ENCODE peak calls at places on chromosomes 11 and 22, in nine cellular contexts. T, A, E, Z, J, O, Q, D and I are unnamed samples.

GRCh38 chr11:134861490-134862107 is 449.6 kb upstream of the B3GAT1 start:
- DNase-seq in T (no peak), A (no peak), E (no peak), Z (no peak), J (no peak), O (no peak), Q (no peak), D (no peak), I (no peak)

GRCh38 chr22:25696763-25697710 is 45.0 kb upstream of the MYO18B start:
- DNase-seq in T (peak), A (no peak), E (no peak), Z (peak), J (no peak), O (no peak), Q (no peak), D (no peak), I (no peak)

GRCh38 chr11:60951909-60952741 is at the start of gene SLC15A3:
- DNase-seq in T (no peak), A (no peak), E (peak), Z (no peak), J (peak), O (peak), Q (peak), D (no peak), I (peak)

GRCh38 chr11:68042219-68043028 is 3.6 kb downstream of the TCIRG1 start:
- DNase-seq in T (peak), A (no peak), E (no peak), Z (no peak), J (no peak), O (peak), Q (no peak), D (no peak), I (no peak)

GRCh38 chr11:11454671-11455223 is 101.7 kb upstream of the CSNK2A3 start:
- DNase-seq in T (no peak), A (no peak), E (no peak), Z (no peak), J (no peak), O (no peak), Q (no peak), D (no peak), I (no peak)

GRCh38 chr11:77250881-77251640 is 50.4 kb downstream of the GDPD4 start:
- DNase-seq in T (no peak), A (no peak), E (peak), Z (peak), J (no peak), O (no peak), Q (no peak), D (no peak), I (no peak)

GRCh38 chr11:126188332-126189108 is 22.9 kb downstream of the RPUSD4 start:
- DNase-seq in T (no peak), A (no peak), E (no peak), Z (no peak), J (no peak), O (no peak), Q (no peak), D (no peak), I (peak)

GRCh38 chr11:76588455-76589325 is 81.9 kb downstream of the LRRC32 start:
- DNase-seq in T (no peak), A (no peak), E (no peak), Z (no peak), J (peak), O (no peak), Q (no peak), D (no peak), I (peak)

GRCh38 chr22:39617342-39617741 is 46.8 kb downstream of the CACNA1I start:
- DNase-seq in T (peak), A (no peak), E (no peak), Z (no peak), J (no peak), O (no peak), Q (no peak), D (no peak), I (no peak)

GRCh38 chr11:122888162-122888561 is 5.6 kb downstream of the JHY start:
- DNase-seq in T (no peak), A (no peak), E (no peak), Z (no peak), J (no peak), O (no peak), Q (no peak), D (no peak), I (no peak)

GRCh38 chr11:104325093-104325492 is 161.1 kb upstream of the PDGFD start:
- DNase-seq in T (no peak), A (no peak), E (no peak), Z (no peak), J (no peak), O (no peak), Q (no peak), D (no peak), I (no peak)

GRCh38 chr11:123973816-123974215 is 3.8 kb downstream of the OR10S1 start:
- DNase-seq in T (no peak), A (no peak), E (peak), Z (peak), J (no peak), O (no peak), Q (no peak), D (no peak), I (no peak)

GRCh38 chr11:123654566-123655081 is at the start of gene SCN3B:
- DNase-seq in T (peak), A (peak), E (peak), Z (peak), J (peak), O (no peak), Q (no peak), D (peak), I (peak)

GRCh38 chr11:9203715-9204311 is 61.3 kb downstream of the DENND5A start:
- DNase-seq in T (no peak), A (no peak), E (no peak), Z (no peak), J (peak), O (no peak), Q (no peak), D (peak), I (no peak)

GRCh38 chr11:123473941-123474668 is 44.0 kb downstream of the GRAMD1B start:
- DNase-seq in T (no peak), A (peak), E (peak), Z (peak), J (no peak), O (no peak), Q (no peak), D (no peak), I (no peak)

GRCh38 chr11:130725417-130726233 is 190.7 kb downstream of the SNX19 start:
- DNase-seq in T (no peak), A (no peak), E (peak), Z (no peak), J (no peak), O (no peak), Q (no peak), D (no peak), I (no peak)

GRCh38 chr11:68036717-68037239 is 2.0 kb upstream of the TCIRG1 start:
- DNase-seq in T (no peak), A (no peak), E (no peak), Z (no peak), J (peak), O (peak), Q (no peak), D (no peak), I (no peak)

GRCh38 chr22:48717076-48717810 is 1110.4 kb downstream of the BRD1 start:
- DNase-seq in T (no peak), A (no peak), E (no peak), Z (no peak), J (no peak), O (peak), Q (no peak), D (no peak), I (no peak)

GRCh38 chr11:125376856-125377255 is 119.2 kb downstream of the FEZ1 start:
- DNase-seq in T (no peak), A (no peak), E (no peak), Z (peak), J (no peak), O (no peak), Q (no peak), D (no peak), I (no peak)

GRCh38 chr22:25172153-25172552 is 27.5 kb upstream of the CRYBB3 start:
- DNase-seq in T (peak), A (no peak), E (no peak), Z (no peak), J (no peak), O (no peak), Q (no peak), D (peak), I (no peak)

GRCh38 chr22:49632199-49633009 is 195.3 kb downstream of the BRD1 start:
- DNase-seq in T (peak), A (no peak), E (peak), Z (peak), J (peak), O (no peak), Q (no peak), D (peak), I (no peak)

GRCh38 chr22:18954941-18955571 is 19.0 kb upstream of the PRODH start:
- DNase-seq in T (peak), A (no peak), E (no peak), Z (no peak), J (no peak), O (peak), Q (no peak), D (no peak), I (no peak)

GRCh38 chr11:61684870-61685610 is 4.8 kb downstream of the DAGLA start:
- DNase-seq in T (no peak), A (no peak), E (no peak), Z (no peak), J (no peak), O (no peak), Q (no peak), D (no peak), I (no peak)

GRCh38 chr11:43933226-43933607 is 9.2 kb upstream of the C11orf96 start:
- DNase-seq in T (no peak), A (no peak), E (no peak), Z (no peak), J (no peak), O (no peak), Q (no peak), D (no peak), I (no peak)

GRCh38 chr11:43936081-43936480 is 6.4 kb upstream of the C11orf96 start:
- DNase-seq in T (no peak), A (no peak), E (no peak), Z (no peak), J (no peak), O (no peak), Q (no peak), D (no peak), I (no peak)

GRCh38 chr11:43935131-43935979 is 7.1 kb upstream of the C11orf96 start:
- DNase-seq in T (no peak), A (no peak), E (no peak), Z (no peak), J (no peak), O (no peak), Q (no peak), D (no peak), I (no peak)

GRCh38 chr11:43933608-43934358 is 8.7 kb upstream of the C11orf96 start:
- DNase-seq in T (peak), A (no peak), E (peak), Z (peak), J (no peak), O (peak), Q (no peak), D (no peak), I (no peak)

GRCh38 chr11:43934359-43935130 is 7.9 kb upstream of the C11orf96 start:
- DNase-seq in T (no peak), A (no peak), E (no peak), Z (no peak), J (no peak), O (no peak), Q (no peak), D (no peak), I (no peak)
- H3K4me3 ChIP-seq in T (no peak), A (no peak), E (no peak), Z (no peak), J (no peak), O (no peak), Q (no peak), D (no peak), I (no peak)

GRCh38 chr11:119615879-119616190 is 113.2 kb downstream of the NECTIN1 start:
- DNase-seq in T (no peak), A (no peak), E (peak), Z (no peak), J (no peak), O (no peak), Q (no peak), D (no peak), I (no peak)
- TF ChIP-seq CTCF in T (no peak), A (no peak), E (no peak), Z (no peak), J (no peak), O (no peak), Q (no peak), D (no peak), I (no peak)

GRCh38 chr11:34235591-34236071 is 122.2 kb downstream of the ABTB2 start:
- DNase-seq in T (no peak), A (no peak), E (no peak), Z (no peak), J (no peak), O (no peak), Q (no peak), D (no peak), I (no peak)

GRCh38 chr11:34232810-34233209 is 125.0 kb downstream of the ABTB2 start:
- DNase-seq in T (no peak), A (no peak), E (no peak), Z (no peak), J (no peak), O (no peak), Q (no peak), D (no peak), I (no peak)

GRCh38 chr11:34235189-34235588 is 122.6 kb downstream of the ABTB2 start:
- DNase-seq in T (no peak), A (no peak), E (no peak), Z (no peak), J (no peak), O (no peak), Q (peak), D (no peak), I (peak)

GRCh38 chr11:34233215-34233614 is 124.6 kb downstream of the ABTB2 start:
- DNase-seq in T (no peak), A (no peak), E (no peak), Z (no peak), J (no peak), O (no peak), Q (no peak), D (no peak), I (no peak)

DNA sequence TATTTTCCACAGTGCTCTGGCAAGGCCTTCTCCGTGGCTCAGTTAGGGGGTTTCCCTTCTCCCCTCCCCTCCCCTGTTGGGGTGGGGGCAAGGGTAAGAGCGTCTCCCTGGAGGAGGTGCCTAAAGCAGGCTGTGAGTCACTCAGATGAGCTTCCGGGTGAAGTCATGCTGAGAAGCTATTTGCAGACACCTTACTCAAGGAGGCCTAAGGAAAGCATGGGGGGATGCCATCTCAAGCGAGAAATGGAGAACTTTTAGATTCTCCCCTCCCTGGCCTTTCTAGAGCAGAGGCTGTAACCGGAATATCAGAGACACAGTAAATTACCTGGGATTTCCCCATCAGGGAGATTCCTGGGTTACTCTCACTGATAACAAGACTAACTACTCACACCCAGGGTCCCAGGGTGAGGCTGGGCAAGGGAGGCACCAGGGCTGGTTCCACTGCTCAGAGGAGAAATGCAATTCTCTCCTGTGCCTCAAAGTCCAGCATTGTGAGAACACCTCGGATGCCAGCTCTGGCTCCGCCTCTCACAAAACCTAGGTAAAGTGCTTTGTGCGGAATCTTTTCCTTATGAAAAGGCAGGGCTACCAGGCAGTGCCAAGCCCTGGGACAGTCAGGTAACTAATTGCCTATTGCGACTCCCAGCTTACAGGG is 123.6 kb downstream of the ABTB2 start:
- DNase-seq in T (no peak), A (no peak), E (no peak), Z (peak), J (no peak), O (no peak), Q (peak), D (no peak), I (peak)
- H3K4me3 ChIP-seq in T (no peak), A (no peak), E (no peak), Z (no peak), J (no peak), O (no peak), Q (peak), D (no peak), I (no peak)

GRCh38 chr11:75244052-75244814 is 3.7 kb downstream of the TPBGL start:
- DNase-seq in T (peak), A (no peak), E (no peak), Z (no peak), J (no peak), O (peak), Q (no peak), D (no peak), I (no peak)

GRCh38 chr11:75242722-75243600 is 2.4 kb downstream of the TPBGL start:
- DNase-seq in T (peak), A (no peak), E (no peak), Z (no peak), J (no peak), O (peak), Q (no peak), D (no peak), I (no peak)

GRCh38 chr11:75241036-75241905 is 697 bp downstream of the TPBGL start:
- DNase-seq in T (peak), A (peak), E (peak), Z (peak), J (peak), O (peak), Q (no peak), D (peak), I (peak)

GRCh38 chr11:75240381-75241035 is at the start of gene TPBGL:
- DNase-seq in T (peak), A (no peak), E (no peak), Z (no peak), J (no peak), O (peak), Q (no peak), D (no peak), I (no peak)

DNA sequence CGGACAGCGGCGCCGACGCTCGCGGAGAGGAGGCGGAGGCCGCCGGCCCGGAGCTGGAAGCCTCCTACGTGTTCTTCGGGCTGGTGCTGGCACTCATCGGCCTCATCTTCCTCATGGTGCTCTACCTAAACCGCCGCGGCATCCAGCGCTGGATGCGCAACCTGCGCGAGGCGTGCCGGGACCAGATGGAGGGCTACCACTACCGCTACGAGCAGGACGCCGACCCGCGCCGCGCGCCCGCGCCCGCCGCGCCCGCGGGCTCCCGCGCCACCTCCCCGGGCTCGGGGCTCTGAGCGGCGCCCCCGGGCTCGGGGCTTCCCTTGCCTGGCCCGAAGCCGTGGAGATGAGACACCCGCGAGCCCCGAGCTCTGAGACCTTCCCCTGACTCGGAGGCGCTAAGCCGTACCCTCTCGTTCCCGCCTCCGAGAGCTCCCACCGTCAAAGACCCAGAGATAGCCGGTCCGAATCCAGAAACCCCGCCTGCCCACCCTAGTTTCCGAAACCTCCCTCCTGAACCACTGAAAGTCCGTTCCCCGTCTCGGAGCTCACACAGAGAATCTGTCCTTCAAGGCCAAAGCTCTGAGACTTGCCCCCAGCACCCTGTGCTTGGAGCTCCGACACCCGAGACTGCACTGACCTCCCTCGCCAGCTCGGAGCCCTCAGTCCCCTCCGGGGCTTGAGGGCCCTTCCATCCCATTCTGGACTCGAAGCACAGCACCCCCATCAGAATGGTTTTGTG is 1.5 kb downstream of the TPBGL start:
- DNase-seq in T (no peak), A (no peak), E (no peak), Z (no peak), J (no peak), O (peak), Q (no peak), D (no peak), I (no peak)
- TF ChIP-seq CTCF in T (no peak), A (no peak), E (no peak), Z (no peak), J (no peak), O (no peak), Q (no peak), D (no peak), I (no peak)

GRCh38 chr22:41023299-41023623 is 69.1 kb upstream of the EP300 start:
- DNase-seq in T (no peak), A (no peak), E (no peak), Z (no peak), J (no peak), O (no peak), Q (no peak), D (no peak), I (no peak)

GRCh38 chr22:41030891-41031290 is 61.5 kb upstream of the EP300 start:
- DNase-seq in T (no peak), A (no peak), E (peak), Z (peak), J (no peak), O (no peak), Q (no peak), D (no peak), I (no peak)

GRCh38 chr22:41034741-41035140 is 57.7 kb upstream of the EP300 start:
- DNase-seq in T (no peak), A (no peak), E (no peak), Z (no peak), J (no peak), O (no peak), Q (no peak), D (no peak), I (no peak)

GRCh38 chr22:41028841-41029240 is 63.6 kb upstream of the EP300 start:
- DNase-seq in T (no peak), A (peak), E (peak), Z (peak), J (no peak), O (no peak), Q (no peak), D (peak), I (no peak)
- H3K4me3 ChIP-seq in T (no peak), A (no peak), E (no peak), Z (no peak), J (no peak), O (no peak), Q (no peak), D (no peak), I (no peak)

DNA sequence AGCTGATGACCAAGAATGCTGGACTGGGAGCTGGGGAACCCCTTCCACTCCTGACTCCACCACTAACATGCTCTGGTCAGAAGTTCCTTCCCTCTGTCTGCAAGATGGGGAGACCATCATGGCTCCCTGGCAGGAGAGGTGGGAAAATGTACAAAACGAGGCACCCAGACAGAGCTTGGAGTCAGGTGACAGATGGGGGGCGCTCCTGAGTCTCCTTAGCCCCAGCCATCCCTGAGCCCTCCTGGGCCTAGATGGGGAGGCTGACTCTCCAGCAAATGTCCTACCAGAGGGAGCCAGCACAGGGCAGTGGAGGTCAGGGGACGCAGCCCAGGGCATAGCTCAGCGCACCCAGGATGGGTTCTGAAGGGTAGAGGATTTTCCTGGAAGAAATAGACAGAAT is 20.0 kb downstream of the KCNJ4 start:
- DNase-seq in T (no peak), A (no peak), E (no peak), Z (no peak), J (no peak), O (no peak), Q (no peak), D (no peak), I (no peak)
- TF ChIP-seq CTCF in T (no peak), A (no peak), E (no peak), Z (no peak), J (no peak), O (no peak), Q (no peak), D (peak), I (peak)